ENCODE peak calls at places on chromosomes 5 and 9, in seven cellular contexts. P is esophagus squamous epithelium, F is adrenal gland, G is stomach, A is fibroblast of lung, L is spleen, S is ovary. E is an unnamed sample.

GRCh38 chr5:140966293-140967225 is at the start of gene PCDHAC2:
- DNase-seq in P (no peak), F (peak; percentile 27), G (peak; percentile 49), A (peak; percentile 24), L (peak; percentile 65), S (peak; percentile 21), E (peak; percentile 62)

GRCh38 chr9:123753669-123754307 is 176.1 kb downstream of the DENND1A start:
- DNase-seq in P (no peak), F (no peak), G (no peak), A (no peak), L (no peak), S (no peak), E (no peak)

GRCh38 chr5:169347786-169348185 is 46.8 kb upstream of the SLIT3 start:
- DNase-seq in P (no peak), F (no peak), G (no peak), A (no peak), L (no peak), S (no peak), E (no peak)

GRCh38 chr5:10726179-10726912 is 34.7 kb downstream of the DAP start:
- DNase-seq in P (no peak), F (peak; percentile 30), G (no peak), A (peak; percentile 77), L (no peak), S (no peak), E (no peak)

GRCh38 chr9:34047864-34048729 is 590 bp downstream of the UBAP2 start:
- DNase-seq in P (no peak), F (peak; percentile 40), G (peak; percentile 37), A (no peak), L (no peak), S (no peak), E (peak; percentile 69)

GRCh38 chr9:119938871-119939270 is 569.6 kb upstream of the BRINP1 start:
- DNase-seq in P (no peak), F (no peak), G (no peak), A (no peak), L (no peak), S (no peak), E (no peak)

GRCh38 chr5:126182901-126183695 is 240.1 kb upstream of the GRAMD2B start:
- DNase-seq in P (no peak), F (no peak), G (no peak), A (no peak), L (no peak), S (no peak), E (no peak)

GRCh38 chr9:18800579-18800978 is 232.4 kb downstream of the SAXO1 start:
- DNase-seq in P (no peak), F (no peak), G (no peak), A (no peak), L (no peak), S (no peak), E (no peak)

GRCh38 chr9:546797-547223 is 294.7 kb upstream of the DMRT1 start:
- DNase-seq in P (no peak), F (peak; percentile 27), G (no peak), A (peak; percentile 27), L (no peak), S (no peak), E (no peak)

GRCh38 chr9:79670269-79670961 is 98.7 kb downstream of the TLE4 start:
- DNase-seq in P (no peak), F (no peak), G (no peak), A (no peak), L (no peak), S (no peak), E (peak; percentile 92)

GRCh38 chr9:128211551-128212281 is 8.5 kb downstream of the DNM1 start:
- DNase-seq in P (no peak), F (no peak), G (no peak), A (no peak), L (no peak), S (no peak), E (no peak)

GRCh38 chr5:103327893-103328292 is 69.3 kb downstream of the MACIR start:
- DNase-seq in P (no peak), F (no peak), G (no peak), A (no peak), L (no peak), S (no peak), E (no peak)

GRCh38 chr9:6805532-6805931 is 47.8 kb downstream of the KDM4C start:
- DNase-seq in P (no peak), F (peak; percentile 79), G (peak; percentile 38), A (peak; percentile 63), L (no peak), S (no peak), E (no peak)

GRCh38 chr9:93225417-93225816 is 41.5 kb downstream of the WNK2 start:
- DNase-seq in P (no peak), F (no peak), G (no peak), A (no peak), L (no peak), S (no peak), E (no peak)

GRCh38 chr5:81424728-81425127 is 30.8 kb upstream of the ACOT12 start:
- DNase-seq in P (no peak), F (no peak), G (no peak), A (peak; percentile 62), L (no peak), S (no peak), E (no peak)

GRCh38 chr5:157258450-157258849 is 7.5 kb upstream of the CYFIP2 start:
- DNase-seq in P (no peak), F (no peak), G (no peak), A (no peak), L (no peak), S (no peak), E (no peak)

GRCh38 chr5:127886141-127886540 is 182.9 kb downstream of the CCDC192 start:
- DNase-seq in P (no peak), F (no peak), G (no peak), A (no peak), L (no peak), S (no peak), E (no peak)

GRCh38 chr5:84113246-84114118 is 271.2 kb downstream of the EDIL3 start:
- DNase-seq in P (no peak), F (no peak), G (no peak), A (no peak), L (no peak), S (no peak), E (no peak)

GRCh38 chr9:85321561-85321960 is 420.2 kb downstream of the AGTPBP1 start:
- DNase-seq in P (no peak), F (no peak), G (no peak), A (no peak), L (no peak), S (no peak), E (no peak)

GRCh38 chr5:73322453-73323076 is 126.0 kb downstream of the FOXD1 start:
- DNase-seq in P (no peak), F (no peak), G (no peak), A (no peak), L (no peak), S (no peak), E (no peak)

GRCh38 chr9:125425176-125425897 is 163.7 kb downstream of the GAPVD1 start:
- DNase-seq in P (no peak), F (peak; percentile 58), G (no peak), A (no peak), L (no peak), S (peak; percentile 87), E (no peak)

GRCh38 chr9:35689351-35689600 is 449 bp downstream of the TPM2 start:
- DNase-seq in P (no peak), F (no peak), G (no peak), A (no peak), L (no peak), S (no peak), E (no peak)
- H3K27ac ChIP-seq in P (peak overlapping the region; percentile 92), F (peak overlapping the region; percentile 93), G (peak overlapping the region; percentile 97), A (peak overlapping the region; percentile 84), L (peak overlapping the region; percentile 41), S (peak overlapping the region; percentile 46), E (peak overlapping the region; percentile 93)

GRCh38 chr5:179294891-179295777 is 50.1 kb downstream of the ADAMTS2 start:
- DNase-seq in P (no peak), F (no peak), G (no peak), A (no peak), L (peak; percentile 39), S (no peak), E (no peak)
- TF ChIP-seq CTCF in P (no peak), F (no peak), G (no peak), A (no peak), L (no peak), S (no peak), E (no peak)

GRCh38 chr9:112194969-112195431 is 19.9 kb upstream of the SUSD1 start:
- DNase-seq in P (no peak), F (no peak), G (no peak), A (peak; percentile 50), L (no peak), S (no peak), E (no peak)
- H3K27ac ChIP-seq in P (no peak overlapping the region), F (peak overlapping the region; percentile 32), G (no peak overlapping the region), A (no peak overlapping the region), L (no peak overlapping the region), S (no peak overlapping the region), E (no peak overlapping the region)

GRCh38 chr5:176173647-176174046 is 64.6 kb upstream of the SIMC1 start:
- DNase-seq in P (no peak), F (no peak), G (no peak), A (no peak), L (no peak), S (no peak), E (no peak)

GRCh38 chr5:176176231-176176630 is 62.0 kb upstream of the SIMC1 start:
- DNase-seq in P (no peak), F (no peak), G (no peak), A (no peak), L (no peak), S (no peak), E (no peak)

GRCh38 chr5:176174345-176175025 is 63.7 kb upstream of the SIMC1 start:
- DNase-seq in P (no peak), F (no peak), G (no peak), A (no peak), L (no peak), S (no peak), E (no peak)

GRCh38 chr5:176172246-176172645 is 66.0 kb upstream of the SIMC1 start:
- DNase-seq in P (no peak), F (no peak), G (no peak), A (no peak), L (no peak), S (no peak), E (no peak)

GRCh38 chr5:176175101-176175852 is 62.9 kb upstream of the SIMC1 start:
- DNase-seq in P (no peak), F (no peak), G (no peak), A (no peak), L (no peak), S (no peak), E (no peak)
- TF ChIP-seq CTCF in P (no peak), F (no peak), G (no peak), A (no peak), L (no peak), S (no peak), E (no peak)

GRCh38 chr5:153520137-153520536 is 29.7 kb downstream of the GRIA1 start:
- DNase-seq in P (no peak), F (no peak), G (no peak), A (no peak), L (no peak), S (no peak), E (no peak)

GRCh38 chr5:153513171-153513570 is 22.7 kb downstream of the GRIA1 start:
- DNase-seq in P (no peak), F (no peak), G (no peak), A (no peak), L (no peak), S (no peak), E (no peak)

GRCh38 chr5:153515269-153515668 is 24.8 kb downstream of the GRIA1 start:
- DNase-seq in P (no peak), F (no peak), G (no peak), A (peak; percentile 93), L (no peak), S (no peak), E (no peak)

GRCh38 chr5:153517105-153517700 is 26.7 kb downstream of the GRIA1 start:
- DNase-seq in P (no peak), F (no peak), G (no peak), A (no peak), L (no peak), S (no peak), E (no peak)

GRCh38 chr5:153516503-153516902 is 26.0 kb downstream of the GRIA1 start:
- DNase-seq in P (no peak), F (no peak), G (no peak), A (no peak), L (no peak), S (no peak), E (no peak)
- H3K27ac ChIP-seq in P (no peak overlapping the region), F (no peak overlapping the region), G (no peak overlapping the region), A (no peak overlapping the region), L (peak overlapping the region; percentile 22), S (no peak overlapping the region), E (no peak overlapping the region)